ENCODE peak calls at places on chromosomes 13 and 19, in nine cellular contexts. R, X, S, E, D, A, P, G and Y are unnamed samples.
A peak's percentile ranks its signal among the peaks of the same experiment; 100 is the strongest.

GRCh38 chr19:48751835-48752510 is 468 bp downstream of the FUT1 start:
- DNase-seq in S (no peak), D (no peak), A (no peak), E (peak; percentile 5), P (no peak), G (no peak), R (no peak), X (no peak), Y (no peak)

GRCh38 chr13:99989376-99990044 is 7.9 kb downstream of the ZIC2 start:
- DNase-seq in S (no peak), P (no peak), E (no peak), R (no peak), A (no peak), X (no peak), D (no peak), G (no peak), Y (peak; percentile 60)

GRCh38 chr13:72384186-72384823 is 343.1 kb downstream of the MZT1 start:
- DNase-seq in D (no peak), E (no peak), G (no peak), P (no peak), R (no peak), S (no peak), A (no peak), X (no peak), Y (no peak)

GRCh38 chr13:110696776-110697175 is 9.1 kb downstream of the CARS2 start:
- DNase-seq in S (no peak), E (no peak), G (no peak), D (no peak), A (no peak), X (no peak), P (no peak), R (no peak), Y (no peak)

GRCh38 chr19:719081-719512 is 10.4 kb downstream of the PALM start:
- DNase-seq in A (no peak), D (no peak), S (no peak), G (no peak), E (no peak), X (no peak), R (no peak), P (no peak), Y (no peak)

GRCh38 chr13:62250501-62251175 is 835.0 kb upstream of the PCDH20 start:
- DNase-seq in G (no peak), D (no peak), E (no peak), R (no peak), A (no peak), S (no peak), P (no peak), X (no peak), Y (no peak)

GRCh38 chr19:3179739-3180293 is 1.2 kb downstream of the S1PR4 start:
- DNase-seq in D (no peak), E (no peak), G (no peak), P (no peak), X (no peak), A (peak; percentile 36), R (no peak), S (no peak), Y (peak; percentile 23)

GRCh38 chr13:32902898-32903297 is 113.3 kb upstream of the KL start:
- DNase-seq in X (no peak), D (no peak), G (no peak), S (no peak), E (no peak), P (no peak), A (no peak), R (no peak), Y (peak; percentile 68)

GRCh38 chr19:38139122-38139521 is 84.9 kb downstream of the DPF1 start:
- DNase-seq in G (no peak), E (no peak), P (no peak), A (no peak), R (no peak), D (no peak), X (no peak), S (no peak), Y (no peak)

GRCh38 chr13:111319521-111319920 is 921 bp upstream of the TEX29 start:
- DNase-seq in P (no peak), G (no peak), D (no peak), E (no peak), R (no peak), S (no peak), A (no peak), X (no peak), Y (peak; percentile 14)

GRCh38 chr19:14507704-14508246 is 10.4 kb downstream of the DNAJB1 start:
- DNase-seq in S (no peak), A (no peak), R (no peak), E (no peak), X (no peak), P (no peak), G (no peak), D (no peak), Y (no peak)

GRCh38 chr13:25840261-25840660 is 211.6 kb downstream of the SHISA2 start:
- DNase-seq in X (no peak), S (no peak), E (no peak), A (no peak), R (no peak), P (no peak), G (no peak), D (no peak), Y (no peak)

GRCh38 chr13:113836917-113837553 is 26.8 kb downstream of the GAS6 start:
- DNase-seq in X (no peak), S (no peak), P (no peak), R (peak; percentile 80), G (peak; percentile 62), D (no peak), E (peak; percentile 25), A (no peak), Y (no peak)

GRCh38 chr13:98599502-98600328 is 22.8 kb upstream of the STK24 start:
- DNase-seq in E (no peak), S (no peak), A (no peak), G (no peak), R (no peak), D (no peak), X (no peak), P (no peak), Y (peak; percentile 38)

GRCh38 chr13:99225078-99225477 is 24.4 kb downstream of the UBAC2 start:
- DNase-seq in G (no peak), E (no peak), D (no peak), R (no peak), X (no peak), S (no peak), A (no peak), P (no peak), Y (no peak)

GRCh38 chr13:25067054-25067453 is 28.9 kb upstream of the PABPC3 start:
- DNase-seq in G (no peak), E (no peak), D (no peak), X (peak; percentile 31), P (no peak), S (no peak), A (no peak), R (no peak), Y (peak; percentile 71)

GRCh38 chr13:49082653-49083536 is 107.2 kb downstream of the FNDC3A start:
- DNase-seq in R (peak; percentile 50), S (no peak), D (no peak), G (no peak), X (no peak), P (peak; percentile 65), A (no peak), E (no peak), Y (no peak)

GRCh38 chr19:54444737-54445136 is 4.3 kb upstream of the LENG8 start:
- DNase-seq in G (no peak), S (no peak), D (no peak), X (no peak), R (no peak), E (no peak), P (no peak), A (no peak), Y (no peak)

GRCh38 chr19:50718255-50719118 is 1.1 kb downstream of the SHANK1 start:
- DNase-seq in A (no peak), G (no peak), X (no peak), R (no peak), P (no peak), S (peak; percentile 53), E (no peak), D (no peak), Y (no peak)

GRCh38 chr13:77697208-77698103 is at the start of gene SLAIN1:
- DNase-seq in E (peak; percentile 71), G (peak; percentile 45), R (no peak), X (peak; percentile 52), P (no peak), A (peak; percentile 71), S (peak; percentile 84), D (no peak), Y (peak; percentile 96)

GRCh38 chr13:100051070-100051469 is 37.8 kb upstream of the PCCA start:
- DNase-seq in A (no peak), X (no peak), R (no peak), P (no peak), S (no peak), D (no peak), G (no peak), E (no peak), Y (no peak)